ENCODE peak calls at places on chromosome 9, in four cellular contexts. T, X, N and C are unnamed samples.

GRCh38 chr9:35852267-35852815 is 17.9 kb downstream of the OR13J1 start:
- DNase-seq in T (no peak), X (peak), N (no peak), C (no peak)

GRCh38 chr9:127158995-127159801 is 36.8 kb upstream of the ANGPTL2 start:
- DNase-seq in T (no peak), X (peak), N (peak), C (no peak)

GRCh38 chr9:86434039-86434726 is 80.0 kb upstream of the TUT7 start:
- DNase-seq in T (peak), X (peak), N (peak), C (no peak)

GRCh38 chr9:95626885-95627558 is 110.3 kb upstream of the PTCH1 start:
- DNase-seq in T (peak), X (no peak), N (no peak), C (no peak)

GRCh38 chr9:3282365-3282764 is 243.4 kb downstream of the RFX3 start:
- DNase-seq in T (no peak), X (no peak), N (no peak), C (no peak)

GRCh38 chr9:91071185-91071990 is 269.8 kb downstream of the SYK start:
- DNase-seq in T (peak), X (no peak), N (no peak), C (peak)

GRCh38 chr9:130862217-130862616 is 27.2 kb downstream of the ABL1 start:
- DNase-seq in T (no peak), X (no peak), N (no peak), C (no peak)

GRCh38 chr9:93467062-93467416 is 13.7 kb upstream of the FAM120AOS start:
- DNase-seq in T (no peak), X (no peak), N (no peak), C (no peak)

GRCh38 chr9:138042146-138042545 is 164.6 kb downstream of the CACNA1B start:
- DNase-seq in T (no peak), X (peak), N (no peak), C (no peak)

GRCh38 chr9:135971892-135972291 is 10.7 kb upstream of the UBAC1 start:
- DNase-seq in T (peak), X (no peak), N (peak), C (no peak)

GRCh38 chr9:100426194-100426531 is 780 bp upstream of the MSANTD3 start:
- DNase-seq in T (no peak), X (no peak), N (no peak), C (no peak)

GRCh38 chr9:124786881-124787573 is 10.1 kb downstream of the OLFML2A start:
- DNase-seq in T (no peak), X (peak), N (no peak), C (no peak)
- H3K4me3 ChIP-seq in T (no peak), X (no peak), N (no peak), C (no peak)

GRCh38 chr9:1986341-1986740 is 28.8 kb upstream of the SMARCA2 start:
- DNase-seq in T (no peak), X (no peak), N (no peak), C (no peak)
- TF ChIP-seq CTCF in T (no peak), X (no peak), N (no peak), C (no peak)

DNA sequence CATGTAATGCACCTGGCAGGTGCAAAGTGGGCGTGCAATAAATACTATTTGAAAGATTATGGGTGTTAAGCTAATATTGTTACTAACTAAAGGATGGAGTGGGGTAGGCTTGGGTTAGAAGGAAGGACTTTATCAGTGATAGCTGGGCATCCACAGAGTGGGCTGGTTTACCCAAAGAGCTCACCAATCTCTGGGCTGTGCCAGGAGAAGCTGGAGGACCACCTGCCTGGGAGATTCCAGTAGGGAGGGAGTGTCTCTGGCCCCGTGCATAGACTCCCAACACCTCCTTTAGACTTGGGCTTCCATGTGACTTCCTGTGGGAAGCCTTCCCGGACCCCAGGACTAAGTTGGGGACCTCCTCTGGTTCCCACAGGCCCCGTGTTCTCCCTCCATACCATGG is 5.6 kb upstream of the URM1 start:
- DNase-seq in T (no peak), X (no peak), N (no peak), C (no peak)
- H3K4me3 ChIP-seq in T (no peak), X (no peak), N (peak), C (no peak)

GRCh38 chr9:122192261-122192875 is 32.7 kb downstream of the MORN5 start:
- DNase-seq in T (no peak), X (no peak), N (no peak), C (no peak)
- TF ChIP-seq CTCF in T (no peak), X (no peak), N (no peak), C (no peak)